ENCODE peak calls at places on chromosome 16, in eight cellular contexts. G, P, V, J, Y, B, U and R are unnamed samples.

GRCh38 chr16:11871193-11871592 is 19.9 kb upstream of the RSL1D1 start:
- DNase-seq in G (no peak), P (peak; percentile 42), V (no peak), J (no peak), Y (no peak), B (peak; percentile 51), U (no peak), R (peak; percentile 15)

GRCh38 chr16:15443753-15444152 is 9.4 kb downstream of the BMERB1 start:
- DNase-seq in G (no peak), P (no peak), V (no peak), J (no peak), Y (no peak), B (no peak), U (no peak), R (no peak)

GRCh38 chr16:10839271-10839661 is 20.7 kb upstream of the TVP23A start:
- DNase-seq in G (no peak), P (no peak), V (no peak), J (no peak), Y (no peak), B (no peak), U (no peak), R (no peak)

GRCh38 chr16:77599793-77600415 is 122.4 kb upstream of the NUDT7 start:
- DNase-seq in G (no peak), P (no peak), V (no peak), J (no peak), Y (no peak), B (peak; percentile 62), U (no peak), R (peak; percentile 63)

GRCh38 chr16:47565454-47565853 is 104.3 kb downstream of the PHKB start:
- DNase-seq in G (no peak), P (peak; percentile 67), V (no peak), J (no peak), Y (peak; percentile 82), B (peak; percentile 77), U (no peak), R (no peak)

GRCh38 chr16:83954577-83955016 is 1.6 kb downstream of the OSGIN1 start:
- DNase-seq in G (no peak), P (peak; percentile 62), V (no peak), J (no peak), Y (peak; percentile 84), B (peak; percentile 81), U (no peak), R (peak; percentile 85)

GRCh38 chr16:77387075-77387474 is 47.8 kb downstream of the ADAMTS18 start:
- DNase-seq in G (no peak), P (peak; percentile 10), V (no peak), J (no peak), Y (no peak), B (no peak), U (no peak), R (no peak)

GRCh38 chr16:70656712-70657263 is 10.4 kb downstream of the IL34 start:
- DNase-seq in G (no peak), P (no peak), V (no peak), J (no peak), Y (no peak), B (no peak), U (no peak), R (no peak)

GRCh38 chr16:56203052-56203451 is 11.8 kb downstream of the GNAO1 start:
- DNase-seq in G (no peak), P (peak; percentile 1), V (no peak), J (no peak), Y (peak; percentile 52), B (peak; percentile 26), U (no peak), R (peak; percentile 25)

GRCh38 chr16:10951016-10951415 is 6.7 kb downstream of the CLEC16A start:
- DNase-seq in G (no peak), P (no peak), V (no peak), J (no peak), Y (no peak), B (peak; percentile 50), U (no peak), R (no peak)

GRCh38 chr16:70375636-70376611 is 29.2 kb downstream of the DDX19A start:
- DNase-seq in G (no peak), P (no peak), V (no peak), J (no peak), Y (no peak), B (no peak), U (no peak), R (no peak)

GRCh38 chr16:67115649-67116048 is 5.9 kb downstream of the PHAF1 start:
- DNase-seq in G (peak; percentile 42), P (peak; percentile 93), V (no peak), J (peak; percentile 87), Y (no peak), B (peak; percentile 99), U (no peak), R (no peak)

GRCh38 chr16:3095869-3096268 is 3.2 kb downstream of the ZSCAN10 start:
- DNase-seq in G (no peak), P (no peak), V (peak; percentile 59), J (no peak), Y (peak; percentile 75), B (peak; percentile 39), U (no peak), R (no peak)

DNA sequence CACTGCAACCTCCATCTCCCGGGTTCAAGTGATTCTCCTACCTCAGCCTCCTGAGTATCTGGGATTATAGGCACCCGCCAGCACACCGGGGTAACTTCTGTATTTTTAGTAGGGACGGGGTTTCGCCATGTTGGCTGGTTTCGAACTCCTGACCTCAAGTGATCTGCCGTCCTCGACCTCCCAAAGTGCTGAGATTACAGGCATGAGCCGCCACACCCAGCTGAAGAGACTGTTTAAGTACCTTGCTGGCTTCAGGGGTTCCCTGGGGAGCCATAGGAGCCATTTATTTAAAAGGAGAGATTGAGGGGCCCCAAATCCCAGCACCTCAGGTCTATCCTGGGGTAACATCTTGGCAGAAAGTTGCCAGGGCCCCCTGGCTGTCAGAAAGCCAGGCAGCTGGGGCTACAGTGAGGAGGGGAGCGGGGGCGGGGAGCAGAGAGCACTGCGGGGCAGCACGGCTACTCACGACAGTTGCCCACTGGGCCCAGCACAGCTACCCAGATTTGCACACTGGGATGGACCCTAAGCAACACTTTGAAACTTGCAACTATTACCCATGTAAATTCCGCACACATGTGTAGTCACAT is 1.6 kb downstream of the SNAI3 start:
- DNase-seq in G (no peak), P (no peak), V (no peak), J (no peak), Y (no peak), B (no peak), U (no peak), R (no peak)
- H3K27me3 ChIP-seq in G (peaks cover 9% of the 10 kb centered on the region), P (peaks cover 9% of the 10 kb centered on the region), V (no peaks in the 10 kb centered on the region), J (peaks cover 60% of the 10 kb centered on the region), Y (no peaks in the 10 kb centered on the region), B (peaks cover 18% of the 10 kb centered on the region), U (peaks cover 15% of the 10 kb centered on the region), R (peaks cover 3% of the 10 kb centered on the region)

GRCh38 chr16:88540346-88540977 is 29.7 kb upstream of the ZC3H18 start:
- DNase-seq in G (no peak), P (no peak), V (no peak), J (no peak), Y (no peak), B (no peak), U (no peak), R (no peak)

GRCh38 chr16:88542231-88542630 is 28.0 kb upstream of the ZC3H18 start:
- DNase-seq in G (no peak), P (no peak), V (no peak), J (no peak), Y (no peak), B (no peak), U (no peak), R (no peak)

GRCh38 chr16:88543230-88543813 is 26.9 kb upstream of the ZC3H18 start:
- DNase-seq in G (no peak), P (no peak), V (no peak), J (no peak), Y (no peak), B (no peak), U (no peak), R (no peak)

GRCh38 chr16:88541109-88541508 is 29.1 kb upstream of the ZC3H18 start:
- DNase-seq in G (no peak), P (no peak), V (no peak), J (no peak), Y (no peak), B (no peak), U (no peak), R (no peak)

GRCh38 chr16:88541831-88542230 is 28.4 kb upstream of the ZC3H18 start:
- DNase-seq in G (no peak), P (no peak), V (no peak), J (no peak), Y (no peak), B (no peak), U (no peak), R (no peak)
- H3K27me3 ChIP-seq in G (peaks cover 20% of the 10 kb centered on the region), P (peaks cover 41% of the 10 kb centered on the region), V (no peaks in the 10 kb centered on the region), J (peaks cover 50% of the 10 kb centered on the region), Y (no peaks in the 10 kb centered on the region), B (no peaks in the 10 kb centered on the region), U (no peaks in the 10 kb centered on the region), R (peaks cover 5% of the 10 kb centered on the region)

GRCh38 chr16:88969361-88969831 is 7.6 kb downstream of the CBFA2T3 start:
- DNase-seq in G (no peak), P (no peak), V (no peak), J (no peak), Y (no peak), B (no peak), U (no peak), R (no peak)

GRCh38 chr16:88967800-88968588 is 9.0 kb downstream of the CBFA2T3 start:
- DNase-seq in G (no peak), P (no peak), V (no peak), J (no peak), Y (no peak), B (no peak), U (no peak), R (no peak)

GRCh38 chr16:88970095-88970494 is 6.9 kb downstream of the CBFA2T3 start:
- DNase-seq in G (no peak), P (no peak), V (no peak), J (no peak), Y (no peak), B (no peak), U (no peak), R (no peak)

GRCh38 chr16:88966986-88967799 is 9.8 kb downstream of the CBFA2T3 start:
- DNase-seq in G (no peak), P (no peak), V (no peak), J (no peak), Y (no peak), B (no peak), U (no peak), R (no peak)

GRCh38 chr16:88968589-88969280 is 8.3 kb downstream of the CBFA2T3 start:
- DNase-seq in G (no peak), P (no peak), V (no peak), J (no peak), Y (no peak), B (no peak), U (no peak), R (no peak)
- H3K27me3 ChIP-seq in G (peaks cover 3% of the 10 kb centered on the region), P (peaks cover 3% of the 10 kb centered on the region), V (no peaks in the 10 kb centered on the region), J (peaks cover 38% of the 10 kb centered on the region), Y (no peaks in the 10 kb centered on the region), B (peaks cover 19% of the 10 kb centered on the region), U (no peaks in the 10 kb centered on the region), R (no peaks in the 10 kb centered on the region)

DNA sequence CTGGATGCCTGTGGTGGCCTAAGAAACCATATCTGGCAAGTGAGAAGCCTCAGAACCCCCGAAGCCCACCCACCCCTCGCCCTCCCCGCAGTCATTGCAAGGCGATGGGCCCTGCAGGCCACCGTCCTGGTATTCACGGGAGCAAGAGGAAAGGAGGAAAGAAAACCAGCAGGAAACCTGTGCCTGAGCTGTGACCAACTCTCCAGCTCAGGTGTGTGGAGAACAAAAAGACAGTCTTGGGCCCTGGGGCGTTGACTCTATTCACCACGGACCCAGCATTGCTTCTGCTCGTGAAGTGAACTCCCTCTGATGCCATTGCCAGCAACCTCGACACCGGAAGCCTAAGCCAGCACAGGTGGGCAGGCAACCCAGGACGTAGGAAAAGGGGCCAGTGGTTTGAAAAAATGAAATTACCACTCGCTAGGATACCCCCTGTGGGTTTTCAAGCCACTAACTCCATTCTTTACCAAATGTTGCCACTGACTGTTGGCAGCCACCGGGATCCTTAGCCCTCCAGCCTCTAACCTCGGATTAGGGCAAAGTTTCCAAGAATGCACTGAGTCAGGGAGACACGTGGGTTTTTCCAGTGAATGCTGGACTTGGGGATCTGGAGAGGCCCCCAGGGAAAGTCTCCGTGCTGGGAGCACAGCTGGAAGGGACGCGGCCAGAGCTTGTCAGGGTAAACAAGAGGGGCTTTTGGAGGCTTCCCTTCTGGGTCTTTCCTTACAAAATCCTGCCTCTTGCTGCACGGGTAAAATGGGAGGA is 25.1 kb downstream of the FA2H start:
- DNase-seq in G (no peak), P (no peak), V (no peak), J (no peak), Y (no peak), B (no peak), U (no peak), R (no peak)
- H3K27me3 ChIP-seq in G (peaks cover 2% of the 10 kb centered on the region), P (no peaks in the 10 kb centered on the region), V (no peaks in the 10 kb centered on the region), J (no peaks in the 10 kb centered on the region), Y (no peaks in the 10 kb centered on the region), B (peaks cover 2% of the 10 kb centered on the region), U (no peaks in the 10 kb centered on the region), R (no peaks in the 10 kb centered on the region)